ENCODE peak calls at places on chromosomes 3 and 15, in five cellular contexts. One of them, this sample, is unnamed.

GRCh38 chr3:56928379-56929068 is 126.8 kb upstream of the ARHGEF3 start:
- DNase-seq in GM12878: no peak
- DNase-seq in ovary: no peak
- DNase-seq in uterus: no peak
- DNase-seq in WERI-Rb-1: peak; percentile 20
- DNase-seq in this sample: no peak

GRCh38 chr3:108662141-108662738 is 72.7 kb downstream of the DZIP3 start:
- DNase-seq in WERI-Rb-1: peak; percentile 32
- DNase-seq in ovary: no peak
- DNase-seq in uterus: no peak
- DNase-seq in GM12878: peak; percentile 11
- DNase-seq in this sample: no peak

GRCh38 chr3:50395070-50395860 is 35.9 kb upstream of the TMEM115 start:
- DNase-seq in ovary: no peak
- DNase-seq in GM12878: no peak
- DNase-seq in WERI-Rb-1: no peak
- DNase-seq in uterus: no peak
- DNase-seq in this sample: no peak

GRCh38 chr15:37101634-37102314 is 1.4 kb upstream of the MEIS2 start:
- DNase-seq in uterus: peak; percentile 89
- DNase-seq in WERI-Rb-1: peak; percentile 89
- DNase-seq in ovary: peak; percentile 79
- DNase-seq in GM12878: no peak
- DNase-seq in this sample: peak; percentile 93

GRCh38 chr3:60304103-60304502 is 947.1 kb downstream of the FHIT start:
- DNase-seq in GM12878: no peak
- DNase-seq in uterus: no peak
- DNase-seq in ovary: no peak
- DNase-seq in WERI-Rb-1: no peak
- DNase-seq in this sample: no peak

GRCh38 chr3:49771340-49771938 is 14.9 kb downstream of the IP6K1 start:
- DNase-seq in ovary: no peak
- DNase-seq in GM12878: no peak
- DNase-seq in uterus: no peak
- DNase-seq in WERI-Rb-1: no peak
- DNase-seq in this sample: no peak

GRCh38 chr15:68528891-68529290 is 49.9 kb upstream of the CORO2B start:
- DNase-seq in uterus: no peak
- DNase-seq in ovary: no peak
- DNase-seq in GM12878: no peak
- DNase-seq in WERI-Rb-1: no peak
- DNase-seq in this sample: no peak

GRCh38 chr3:141960731-141961130 is 84.3 kb downstream of the ATP1B3 start:
- DNase-seq in GM12878: no peak
- DNase-seq in ovary: no peak
- DNase-seq in uterus: no peak
- DNase-seq in WERI-Rb-1: no peak
- DNase-seq in this sample: no peak

GRCh38 chr3:147397155-147397888 is 9.0 kb downstream of the ZIC4 start:
- DNase-seq in WERI-Rb-1: no peak
- DNase-seq in uterus: no peak
- DNase-seq in GM12878: no peak
- DNase-seq in ovary: no peak
- DNase-seq in this sample: no peak
- TF ChIP-seq CTCF in WERI-Rb-1: no peak
- TF ChIP-seq CTCF in uterus: no peak
- TF ChIP-seq CTCF in GM12878: no peak
- TF ChIP-seq CTCF in ovary: no peak
- TF ChIP-seq CTCF in this sample: no peak

DNA sequence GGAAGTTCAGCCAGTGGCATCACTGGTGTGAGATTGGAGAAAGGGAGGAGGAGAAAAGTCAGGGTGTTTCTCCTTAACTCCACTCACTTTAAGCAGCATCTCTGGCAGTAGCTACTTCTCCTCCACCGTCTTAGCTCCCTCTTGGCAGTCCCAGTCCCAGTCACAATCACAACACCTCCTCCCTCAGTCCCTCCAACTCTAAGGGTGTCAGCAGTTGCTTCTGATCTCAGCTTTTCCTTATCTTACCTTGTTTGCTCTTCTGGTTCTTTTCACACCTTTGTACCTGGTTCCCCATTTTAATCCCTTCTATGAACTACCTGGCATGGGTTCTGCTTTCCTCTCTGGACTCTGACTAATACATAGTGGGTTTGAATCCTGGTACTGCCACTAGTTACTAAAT is 188.3 kb upstream of the CTDSPL start:
- DNase-seq in WERI-Rb-1: no peak
- DNase-seq in GM12878: no peak
- DNase-seq in ovary: no peak
- DNase-seq in uterus: no peak
- DNase-seq in this sample: no peak
- H3K9me3 ChIP-seq in WERI-Rb-1: no peaks in the 10 kb centered on the region
- H3K9me3 ChIP-seq in GM12878: no peaks in the 10 kb centered on the region
- H3K9me3 ChIP-seq in ovary: no peaks in the 10 kb centered on the region
- H3K9me3 ChIP-seq in uterus: no peaks in the 10 kb centered on the region
- H3K9me3 ChIP-seq in this sample: no peaks in the 10 kb centered on the region

GRCh38 chr3:177181418-177181817 is 15.9 kb downstream of the TBL1XR1 start:
- DNase-seq in uterus: no peak
- DNase-seq in ovary: no peak
- DNase-seq in GM12878: no peak
- DNase-seq in WERI-Rb-1: no peak
- DNase-seq in this sample: no peak
- TF ChIP-seq CTCF in uterus: no peak
- TF ChIP-seq CTCF in ovary: no peak
- TF ChIP-seq CTCF in GM12878: no peak
- TF ChIP-seq CTCF in WERI-Rb-1: no peak
- TF ChIP-seq CTCF in this sample: no peak

DNA sequence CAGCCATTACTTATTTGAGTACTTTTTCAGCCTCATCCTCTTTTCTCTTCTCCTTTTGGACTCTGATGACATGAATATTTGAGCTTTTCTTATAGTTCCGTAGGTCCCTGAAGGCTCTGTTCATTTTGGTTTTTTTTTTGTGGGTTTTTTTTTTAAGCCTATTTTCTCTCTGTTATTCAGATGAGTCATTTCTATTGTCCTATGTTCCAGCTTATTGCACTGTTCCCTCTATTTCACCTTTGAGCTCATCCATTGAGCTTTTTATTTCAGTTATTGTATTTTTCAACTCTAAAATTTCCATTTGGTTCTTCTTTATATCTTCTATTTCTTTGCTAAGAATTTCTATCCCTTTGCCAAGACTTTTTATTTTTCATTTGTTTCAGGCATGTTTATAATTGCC is 7.2 kb upstream of the MGLL start:
- DNase-seq in uterus: no peak
- DNase-seq in ovary: no peak
- DNase-seq in GM12878: no peak
- DNase-seq in WERI-Rb-1: no peak
- DNase-seq in this sample: no peak
- H3K9me3 ChIP-seq in uterus: no peaks in the 10 kb centered on the region
- H3K9me3 ChIP-seq in ovary: no peaks in the 10 kb centered on the region
- H3K9me3 ChIP-seq in GM12878: peaks cover 19% of the 10 kb centered on the region
- H3K9me3 ChIP-seq in WERI-Rb-1: peaks cover 14% of the 10 kb centered on the region
- H3K9me3 ChIP-seq in this sample: no peaks in the 10 kb centered on the region

GRCh38 chr3:101061312-101061711 is 68.1 kb upstream of the ABI3BP start:
- DNase-seq in uterus: no peak
- DNase-seq in WERI-Rb-1: no peak
- DNase-seq in ovary: no peak
- DNase-seq in GM12878: no peak
- DNase-seq in this sample: no peak
- TF ChIP-seq CTCF in uterus: no peak
- TF ChIP-seq CTCF in WERI-Rb-1: no peak
- TF ChIP-seq CTCF in ovary: no peak
- TF ChIP-seq CTCF in GM12878: no peak
- TF ChIP-seq CTCF in this sample: no peak

GRCh38 chr15:79918278-79918677 is 21.5 kb upstream of the MTHFS start:
- DNase-seq in ovary: no peak
- DNase-seq in uterus: no peak
- DNase-seq in WERI-Rb-1: peak; percentile 52
- DNase-seq in GM12878: no peak
- DNase-seq in this sample: no peak
- H3K9me3 ChIP-seq in ovary: no peaks in the 10 kb centered on the region
- H3K9me3 ChIP-seq in uterus: no peaks in the 10 kb centered on the region
- H3K9me3 ChIP-seq in WERI-Rb-1: peaks cover 32% of the 10 kb centered on the region
- H3K9me3 ChIP-seq in GM12878: peaks cover 50% of the 10 kb centered on the region
- H3K9me3 ChIP-seq in this sample: peaks cover 27% of the 10 kb centered on the region

DNA sequence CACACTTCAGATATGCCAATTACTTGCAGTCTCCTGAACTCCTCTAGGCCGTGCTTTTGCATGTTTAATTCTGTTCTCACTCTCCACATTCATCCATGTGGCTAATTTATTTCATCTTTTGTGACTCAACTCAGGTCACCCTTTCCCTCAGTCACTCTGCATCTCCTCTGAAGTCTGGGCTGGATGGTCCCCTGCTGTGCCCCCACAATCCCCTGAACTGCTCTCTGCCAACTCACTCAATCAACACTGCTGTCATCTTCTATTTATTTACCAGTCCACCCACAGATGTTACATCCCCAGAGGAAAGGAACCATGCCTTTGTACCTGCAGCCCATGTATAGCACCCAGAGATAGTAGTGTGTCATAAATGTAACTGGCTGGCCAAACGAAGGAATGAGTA is 364.8 kb downstream of the EPHB1 start:
- DNase-seq in WERI-Rb-1: no peak
- DNase-seq in ovary: no peak
- DNase-seq in uterus: no peak
- DNase-seq in GM12878: no peak
- DNase-seq in this sample: no peak
- TF ChIP-seq CTCF in WERI-Rb-1: no peak
- TF ChIP-seq CTCF in ovary: no peak
- TF ChIP-seq CTCF in uterus: no peak
- TF ChIP-seq CTCF in GM12878: no peak
- TF ChIP-seq CTCF in this sample: no peak

GRCh38 chr3:160950542-160950941 is 154.6 kb downstream of the B3GALNT1 start:
- DNase-seq in WERI-Rb-1: no peak
- DNase-seq in ovary: no peak
- DNase-seq in GM12878: no peak
- DNase-seq in uterus: no peak
- DNase-seq in this sample: no peak
- H3K9me3 ChIP-seq in WERI-Rb-1: no peaks in the 10 kb centered on the region
- H3K9me3 ChIP-seq in ovary: no peaks in the 10 kb centered on the region
- H3K9me3 ChIP-seq in GM12878: no peaks in the 10 kb centered on the region
- H3K9me3 ChIP-seq in uterus: no peaks in the 10 kb centered on the region
- H3K9me3 ChIP-seq in this sample: no peaks in the 10 kb centered on the region

GRCh38 chr3:26763723-26764122 is 141.2 kb downstream of the LRRC3B start:
- DNase-seq in WERI-Rb-1: no peak
- DNase-seq in uterus: no peak
- DNase-seq in GM12878: no peak
- DNase-seq in ovary: no peak
- DNase-seq in this sample: no peak
- TF ChIP-seq CTCF in WERI-Rb-1: no peak
- TF ChIP-seq CTCF in uterus: no peak
- TF ChIP-seq CTCF in GM12878: no peak
- TF ChIP-seq CTCF in ovary: no peak
- TF ChIP-seq CTCF in this sample: no peak

This sample was measured in sigmoid colon.